ENCODE peak calls at places on chromosomes 11 and 22, in ten cellular contexts. D, N, B, U, Q, A, E, F, V and L are unnamed samples.

GRCh38 chr11:92628401-92629292 is 340.8 kb upstream of the MTNR1B start:
- DNase-seq in D (no peak), E (no peak), B (no peak), U (peak; percentile 68), Q (no peak), A (no peak), N (no peak), F (no peak), V (no peak), L (no peak)

GRCh38 chr22:42915980-42916765 is 59.1 kb upstream of the ARFGAP3 start:
- DNase-seq in A (no peak), F (no peak), U (no peak), Q (no peak), V (no peak), N (no peak), B (no peak), D (no peak), E (peak; percentile 72), L (no peak)

GRCh38 chr11:83033972-83034672 is 37.6 kb downstream of the RAB30 start:
- DNase-seq in F (no peak), B (no peak), Q (peak; percentile 31), E (no peak), N (peak; percentile 81), U (peak; percentile 88), D (peak; percentile 19), V (peak; percentile 69), A (peak; percentile 43), L (no peak)

GRCh38 chr22:16801088-16801487 is 24.1 kb downstream of the XKR3 start:
- DNase-seq in D (no peak), N (no peak), E (no peak), Q (no peak), U (no peak), A (no peak), B (no peak), V (no peak), F (no peak), L (no peak)

GRCh38 chr11:30128269-30128932 is 102.4 kb upstream of the FSHB start:
- DNase-seq in F (no peak), N (no peak), B (no peak), V (peak; percentile 20), U (peak; percentile 37), A (peak; percentile 32), E (no peak), D (peak; percentile 3), Q (peak; percentile 44), L (no peak)

GRCh38 chr11:62816567-62816966 is 11.3 kb upstream of the NXF1 start:
- DNase-seq in V (no peak), A (no peak), E (no peak), B (no peak), Q (no peak), U (no peak), F (no peak), N (no peak), D (no peak), L (no peak)

GRCh38 chr11:70650075-70650909 is 252.0 kb downstream of the CTTN start:
- DNase-seq in V (no peak), N (peak; percentile 17), A (peak; percentile 57), E (peak; percentile 83), U (peak; percentile 68), B (no peak), Q (peak; percentile 62), F (peak; percentile 74), D (peak; percentile 93), L (peak; percentile 65)

GRCh38 chr11:123239371-123240150 is 44.5 kb upstream of the CLMP start:
- DNase-seq in V (no peak), B (no peak), Q (no peak), E (no peak), D (no peak), U (peak; percentile 33), A (peak; percentile 17), F (no peak), N (no peak), L (no peak)

DNA sequence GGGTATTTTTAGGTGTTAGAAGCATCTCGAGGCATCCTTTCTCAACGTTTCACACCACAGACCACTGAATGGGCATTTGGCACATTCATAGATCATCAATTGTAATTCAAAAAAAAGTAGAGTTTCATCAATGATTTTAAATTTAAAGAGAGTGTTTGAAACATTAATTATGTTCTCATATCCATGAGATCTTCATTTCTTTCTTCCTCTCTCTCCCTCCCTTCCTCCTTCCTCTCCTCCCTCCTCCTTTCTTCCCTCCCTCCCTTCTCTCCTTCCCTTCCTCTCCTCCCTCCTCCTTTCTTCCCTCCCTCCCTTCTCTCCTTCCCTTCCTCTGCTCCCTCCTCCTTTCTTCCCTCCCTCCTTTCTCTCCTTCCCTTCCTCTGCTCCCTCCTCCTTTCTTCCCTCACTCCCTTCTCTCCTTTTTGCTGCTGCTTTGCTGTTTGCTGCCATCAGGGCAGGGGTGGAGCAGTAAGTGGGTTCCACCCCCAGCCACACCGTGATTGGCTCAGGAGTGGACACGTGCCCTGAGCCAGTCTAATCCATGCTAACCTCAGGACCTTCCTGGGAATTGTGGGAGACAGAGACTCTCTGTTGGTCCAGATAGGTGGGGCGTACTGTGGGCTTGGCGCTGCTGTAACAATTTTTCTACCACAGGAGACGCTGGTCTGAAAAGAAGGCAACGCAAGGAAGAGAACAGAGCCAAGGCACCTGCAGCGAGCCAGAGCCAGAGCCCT is 33.8 kb upstream of the APOBEC3A start:
- DNase-seq in V (peak; percentile 71), N (peak; percentile 92), B (no peak), E (peak; percentile 70), F (peak; percentile 80), U (peak; percentile 88), D (no peak), Q (no peak), A (peak; percentile 83), L (no peak)
- TF ChIP-seq CTCF in V (peak; percentile 27), N (peak; percentile 34), B (no peak), E (no peak), F (peak; percentile 16), U (peak; percentile 31), D (no peak), Q (no peak), A (peak; percentile 34), L (no peak)

GRCh38 chr11:66556086-66556485 is 9.4 kb downstream of the ACTN3 start:
- DNase-seq in A (no peak), D (no peak), Q (no peak), N (no peak), U (no peak), V (no peak), B (no peak), E (no peak), F (no peak), L (no peak)

GRCh38 chr11:66557733-66558326 is 10.6 kb downstream of the CTSF start:
- DNase-seq in E (no peak), Q (no peak), F (no peak), N (no peak), V (no peak), U (no peak), B (no peak), D (no peak), A (no peak), L (no peak)

GRCh38 chr11:66559141-66559861 is 9.1 kb downstream of the CTSF start:
- DNase-seq in B (no peak), V (peak; percentile 65), A (no peak), D (no peak), Q (no peak), N (no peak), F (no peak), U (no peak), E (peak; percentile 67), L (peak; percentile 36)

GRCh38 chr11:66554602-66555001 is 7.9 kb downstream of the ACTN3 start:
- DNase-seq in F (no peak), V (no peak), A (no peak), U (no peak), N (no peak), E (no peak), Q (no peak), B (no peak), D (no peak), L (no peak)

DNA sequence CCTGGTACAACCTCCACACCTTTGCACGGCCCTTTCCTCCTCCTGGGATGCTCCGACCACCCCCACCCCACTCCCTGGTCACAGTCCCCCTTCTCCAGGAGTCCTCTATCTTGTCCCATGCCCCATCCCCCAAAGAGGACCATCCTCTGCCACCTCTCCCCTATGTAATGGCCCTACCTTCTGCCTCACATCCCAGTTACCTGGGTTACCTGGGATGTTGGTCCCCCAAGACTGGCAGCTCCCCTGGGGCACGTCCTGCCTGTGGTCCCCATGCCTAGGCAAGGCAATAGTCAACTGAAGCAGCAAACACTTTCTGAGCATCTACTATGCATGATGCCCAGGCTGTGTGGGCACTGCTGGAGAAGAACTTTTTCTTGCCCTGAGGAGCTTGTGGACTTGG is 8.7 kb downstream of the ACTN3 start:
- DNase-seq in N (no peak), F (no peak), V (no peak), Q (no peak), B (no peak), D (no peak), A (no peak), E (no peak), U (no peak), L (no peak)
- TF ChIP-seq CTCF in N (no peak), F (no peak), V (no peak), Q (no peak), B (no peak), D (no peak), A (no peak), E (no peak), U (no peak), L (no peak)

GRCh38 chr11:72013765-72014711 is 15.3 kb downstream of the IL18BP start:
- DNase-seq in U (peak; percentile 37), N (no peak), B (no peak), Q (no peak), A (no peak), V (no peak), D (no peak), E (no peak), F (no peak), L (no peak)

GRCh38 chr11:72012897-72013721 is 14.4 kb downstream of the IL18BP start:
- DNase-seq in N (no peak), V (no peak), U (peak; percentile 94), Q (no peak), F (peak; percentile 62), D (no peak), A (peak; percentile 76), B (no peak), E (no peak), L (no peak)

GRCh38 chr11:72014761-72015320 is 16.1 kb downstream of the IL18BP start:
- DNase-seq in U (no peak), F (no peak), B (no peak), E (no peak), A (no peak), D (no peak), Q (no peak), V (no peak), N (no peak), L (no peak)

GRCh38 chr11:72012091-72012630 is 13.5 kb downstream of the IL18BP start:
- DNase-seq in F (no peak), V (no peak), Q (no peak), E (no peak), U (no peak), B (no peak), N (no peak), A (no peak), D (no peak), L (no peak)

DNA sequence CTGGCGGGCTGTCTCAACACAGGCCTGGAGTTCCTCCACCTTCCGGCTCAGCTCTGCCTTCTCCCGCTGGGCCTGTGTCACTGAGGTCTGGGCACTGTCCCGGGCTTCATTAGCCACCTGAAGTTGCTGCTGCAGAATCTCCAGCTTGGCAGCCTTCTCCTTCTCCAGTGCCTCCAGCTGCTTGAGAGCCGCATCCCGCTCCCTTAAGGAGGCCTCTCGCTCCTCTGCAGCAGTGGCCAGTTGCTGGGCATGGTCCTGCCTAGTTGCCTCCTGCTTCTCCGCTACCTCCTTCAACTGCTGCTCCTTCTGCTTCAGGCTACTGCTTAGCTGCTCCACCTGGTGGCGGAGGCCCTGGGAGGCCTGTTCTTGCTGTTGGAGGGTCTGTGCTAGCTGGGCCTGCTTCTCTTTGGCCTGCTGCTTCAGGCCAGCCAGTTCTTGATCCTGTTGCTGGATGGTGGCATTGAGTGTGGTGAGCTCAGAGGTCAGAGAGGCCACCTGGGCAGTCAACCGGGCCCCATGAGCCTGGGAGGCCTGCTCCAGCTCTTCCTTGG is 16.9 kb downstream of the IL18BP start:
- DNase-seq in V (no peak), E (peak; percentile 63), N (no peak), A (no peak), D (peak; percentile 60), Q (no peak), B (no peak), F (no peak), U (peak; percentile 26), L (peak; percentile 17)
- TF ChIP-seq CTCF in V (peak; percentile 39), E (peak; percentile 63), N (peak; percentile 26), A (peak; percentile 45), D (peak; percentile 33), Q (peak; percentile 33), B (peak; percentile 62), F (no peak), U (peak; percentile 70), L (no peak)

GRCh38 chr11:120540744-120541143 is 29.2 kb downstream of the GRIK4 start:
- DNase-seq in B (no peak), U (no peak), V (no peak), N (no peak), F (no peak), D (no peak), Q (no peak), E (no peak), A (no peak), L (no peak)

GRCh38 chr11:120536797-120537169 is 25.2 kb downstream of the GRIK4 start:
- DNase-seq in Q (no peak), N (no peak), A (no peak), V (no peak), F (no peak), U (no peak), E (no peak), D (no peak), B (no peak), L (no peak)

GRCh38 chr11:120539681-120540369 is 28.3 kb downstream of the GRIK4 start:
- DNase-seq in D (no peak), B (no peak), U (peak; percentile 28), N (no peak), E (no peak), F (no peak), Q (no peak), V (peak; percentile 72), A (peak; percentile 82), L (no peak)

GRCh38 chr11:120537996-120538395 is 26.4 kb downstream of the GRIK4 start:
- DNase-seq in N (no peak), F (no peak), V (no peak), D (no peak), B (no peak), E (no peak), A (no peak), U (no peak), Q (no peak), L (no peak)

GRCh38 chr11:120538707-120539106 is 27.2 kb downstream of the GRIK4 start:
- DNase-seq in B (no peak), D (no peak), U (no peak), N (no peak), Q (no peak), F (no peak), V (no peak), A (no peak), E (no peak), L (no peak)
- TF ChIP-seq CTCF in B (no peak), D (no peak), U (no peak), N (no peak), Q (no peak), F (no peak), V (no peak), A (no peak), E (no peak), L (no peak)